ENCODE peak calls at places on chromosomes 7 and 10, in seven cellular contexts. C is psoas muscle, G is neuronal stem cell, S is fibroblast of lung, Z is left ventricle myocardium inferior, E is keratinocyte, K is pancreas. O is an unnamed sample.

GRCh38 chr7:155918720-155919399 is 106.6 kb upstream of the SHH start:
- DNase-seq in C (no peak), G (no peak), S (peak; percentile 98), Z (peak; percentile 20), E (peak; percentile 11), K (peak; percentile 40), O (peak; percentile 96)

GRCh38 chr7:18555120-18555519 is 59.6 kb downstream of the HDAC9 start:
- DNase-seq in C (no peak), G (no peak), S (no peak), Z (no peak), E (no peak), K (no peak), O (no peak)

GRCh38 chr7:265998-266850 is 23.7 kb upstream of the FOXL3 start:
- DNase-seq in C (peak; percentile 49), G (no peak), S (no peak), Z (no peak), E (no peak), K (no peak), O (no peak)

GRCh38 chr10:79286318-79286951 is 60.8 kb upstream of the PPIF start:
- DNase-seq in C (peak; percentile 84), G (no peak), S (no peak), Z (peak; percentile 75), E (peak; percentile 32), K (peak; percentile 33), O (no peak)

GRCh38 chr7:95897557-95898183 is 125.3 kb downstream of the DYNC1I1 start:
- DNase-seq in C (no peak), G (no peak), S (no peak), Z (no peak), E (no peak), K (no peak), O (no peak)

GRCh38 chr7:141686074-141686473 is 15.9 kb downstream of the DENND11 start:
- DNase-seq in C (no peak), G (no peak), S (no peak), Z (no peak), E (no peak), K (no peak), O (no peak)

GRCh38 chr10:24237801-24238390 is 29.0 kb downstream of the KIAA1217 start:
- DNase-seq in C (no peak), G (no peak), S (no peak), Z (no peak), E (no peak), K (no peak), O (no peak)

GRCh38 chr10:98748298-98748697 is 301.6 kb upstream of the HPS1 start:
- DNase-seq in C (no peak), G (peak; percentile 5), S (peak; percentile 58), Z (no peak), E (peak; percentile 0), K (no peak), O (no peak)

GRCh38 chr10:100037758-100038315 is 28.1 kb upstream of the DNMBP start:
- DNase-seq in C (no peak), G (no peak), S (no peak), Z (no peak), E (no peak), K (no peak), O (no peak)

GRCh38 chr7:142557971-142558582 is 191.2 kb upstream of the PRSS1 start:
- DNase-seq in C (no peak), G (peak; percentile 9), S (peak; percentile 64), Z (no peak), E (peak; percentile 30), K (peak; percentile 54), O (no peak)

GRCh38 chr7:158588085-158588877 is 658 bp upstream of the PTPRN2 start:
- DNase-seq in C (no peak), G (peak; percentile 33), S (no peak), Z (no peak), E (no peak), K (no peak), O (no peak)

GRCh38 chr10:85204814-85205213 is 876.4 kb downstream of the CCSER2 start:
- DNase-seq in C (no peak), G (no peak), S (no peak), Z (no peak), E (no peak), K (no peak), O (no peak)

GRCh38 chr7:11988186-11988585 is 156.2 kb upstream of the THSD7A start:
- DNase-seq in C (no peak), G (no peak), S (no peak), Z (no peak), E (no peak), K (no peak), O (no peak)

GRCh38 chr7:124171068-124171467 is 138.2 kb upstream of the TMEM229A start:
- DNase-seq in C (no peak), G (no peak), S (peak; percentile 85), Z (peak; percentile 14), E (no peak), K (peak; percentile 20), O (no peak)

GRCh38 chr7:143882020-143882610 is 19.9 kb downstream of the TCAF1 start:
- DNase-seq in C (peak; percentile 74), G (peak; percentile 79), S (peak; percentile 90), Z (peak; percentile 77), E (no peak), K (no peak), O (no peak)

GRCh38 chr10:84294766-84295447 is 33.5 kb upstream of the CCSER2 start:
- DNase-seq in C (no peak), G (no peak), S (no peak), Z (no peak), E (no peak), K (no peak), O (no peak)

GRCh38 chr7:196778-197321 is 4.5 kb downstream of the FAM20C start:
- DNase-seq in C (no peak), G (no peak), S (no peak), Z (no peak), E (no peak), K (no peak), O (no peak)

GRCh38 chr7:4819450-4820404 is 42.1 kb downstream of the PAPOLB start:
- DNase-seq in C (peak; percentile 62), G (no peak), S (no peak), Z (peak; percentile 63), E (no peak), K (no peak), O (no peak)

GRCh38 chr7:157440346-157441022 is 103.7 kb downstream of the DNAJB6 start:
- DNase-seq in C (peak; percentile 17), G (no peak), S (no peak), Z (no peak), E (no peak), K (no peak), O (no peak)

GRCh38 chr10:35203744-35204143 is 77.1 kb downstream of the CREM start:
- DNase-seq in C (no peak), G (no peak), S (no peak), Z (no peak), E (no peak), K (no peak), O (no peak)

GRCh38 chr7:120869700-120870099 is 11.8 kb upstream of the TSPAN12 start:
- DNase-seq in C (no peak), G (no peak), S (no peak), Z (no peak), E (no peak), K (no peak), O (no peak)

GRCh38 chr10:70430489-70431445 is 10.7 kb downstream of the NODAL start:
- DNase-seq in C (peak; percentile 80), G (no peak), S (peak; percentile 99), Z (peak; percentile 44), E (no peak), K (peak; percentile 52), O (no peak)

GRCh38 chr10:70432101-70432500 is 9.4 kb downstream of the NODAL start:
- DNase-seq in C (no peak), G (no peak), S (no peak), Z (peak; percentile 54), E (no peak), K (peak; percentile 38), O (no peak)

GRCh38 chr10:70433581-70434280 is 7.8 kb downstream of the NODAL start:
- DNase-seq in C (no peak), G (no peak), S (no peak), Z (no peak), E (no peak), K (no peak), O (no peak)

GRCh38 chr10:70435241-70436085 is 6.0 kb downstream of the NODAL start:
- DNase-seq in C (no peak), G (no peak), S (no peak), Z (no peak), E (no peak), K (no peak), O (no peak)

GRCh38 chr10:70432561-70433263 is 8.8 kb downstream of the NODAL start:
- DNase-seq in C (no peak), G (no peak), S (no peak), Z (no peak), E (no peak), K (no peak), O (no peak)
- H3K27ac ChIP-seq in C (no peak overlapping the region), G (no peak overlapping the region), S (no peak overlapping the region), Z (peak overlapping the region; percentile 86), E (no peak overlapping the region), K (peak overlapping the region; percentile 33), O (no peak overlapping the region)

GRCh38 chr10:112382539-112383235 is 8.8 kb downstream of the ACSL5 start:
- DNase-seq in C (no peak), G (no peak), S (no peak), Z (no peak), E (no peak), K (no peak), O (no peak)
- H3K27ac ChIP-seq in C (no peak overlapping the region), G (no peak overlapping the region), S (no peak overlapping the region), Z (no peak overlapping the region), E (no peak overlapping the region), K (no peak overlapping the region), O (no peak overlapping the region)

DNA sequence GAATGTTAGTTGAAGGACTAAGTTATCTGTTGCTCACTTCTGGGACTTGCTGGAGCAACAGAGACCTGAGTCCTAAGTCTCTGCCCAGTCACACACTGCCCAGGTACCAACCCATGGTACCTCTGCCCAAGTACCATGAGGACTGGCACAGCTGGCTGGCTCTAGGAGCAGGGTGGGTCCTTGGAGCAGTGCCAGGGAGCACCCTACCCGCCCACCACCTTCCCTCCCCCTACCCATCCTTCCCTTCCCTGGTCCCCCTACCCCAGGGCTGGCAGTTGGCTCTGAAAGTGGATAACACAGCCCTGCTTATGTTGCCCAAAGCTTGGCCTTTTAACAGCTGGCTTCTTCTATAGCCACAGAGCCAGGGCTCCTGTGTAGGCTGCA is 26.4 kb upstream of the PDCD4 start:
- DNase-seq in C (no peak), G (no peak), S (no peak), Z (no peak), E (no peak), K (no peak), O (no peak)
- H3K27ac ChIP-seq in C (no peak overlapping the region), G (no peak overlapping the region), S (no peak overlapping the region), Z (no peak overlapping the region), E (no peak overlapping the region), K (peak overlapping the region; percentile 94), O (no peak overlapping the region)

DNA sequence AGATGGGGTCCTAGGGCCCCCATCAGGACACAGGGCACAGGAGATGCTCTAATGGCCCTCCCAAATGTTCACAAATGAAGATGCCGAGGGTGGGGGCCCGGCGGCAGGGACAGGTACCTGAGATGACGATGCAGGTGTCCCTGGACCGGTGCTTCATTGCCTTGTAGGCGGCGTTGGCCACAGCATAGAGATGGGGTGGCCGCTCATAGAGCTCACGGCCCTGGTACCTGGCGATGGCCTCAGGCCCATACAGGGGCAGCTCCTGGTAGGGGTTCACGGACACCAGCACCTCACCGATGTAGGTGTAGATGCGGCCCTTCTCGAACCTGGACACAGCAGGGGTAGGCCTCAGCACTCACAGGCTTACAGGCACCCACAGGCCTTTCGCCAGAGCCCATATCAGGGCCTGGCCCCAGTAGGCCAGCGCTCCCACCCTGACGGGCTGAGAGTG is 2.0 kb downstream of the MYO1G start:
- DNase-seq in C (no peak), G (no peak), S (no peak), Z (no peak), E (no peak), K (no peak), O (no peak)
- H3K27ac ChIP-seq in C (no peak overlapping the region), G (no peak overlapping the region), S (no peak overlapping the region), Z (no peak overlapping the region), E (no peak overlapping the region), K (no peak overlapping the region), O (no peak overlapping the region)

O was measured in epithelial cell of prostate.